ENCODE peak calls at places on chromosomes 12 and 14, in ten cellular contexts. C is upper lobe of left lung, N is PC-3, X is astrocyte, P is right lobe of liver, L is heart left ventricle, M is stomach, T is pancreas, Z is ascending aorta, K is adrenal gland. U is an unnamed sample.

GRCh38 chr14:52023518-52023917 is 34.2 kb downstream of the RTRAF start:
- DNase-seq in C (no peak), N (peak; percentile 72), X (peak; percentile 83), P (no peak), L (no peak), M (no peak), T (no peak), Z (no peak), K (no peak), U (no peak)

GRCh38 chr12:107512391-107512790 is 173.2 kb upstream of the PWP1 start:
- DNase-seq in C (no peak), N (no peak), X (peak; percentile 34), P (no peak), L (no peak), M (no peak), T (no peak), Z (no peak), K (no peak), U (no peak)

GRCh38 chr14:105059035-105059916 is 6.0 kb downstream of the GPR132 start:
- DNase-seq in C (peak; percentile 88), N (no peak), X (no peak), P (peak; percentile 48), L (no peak), M (no peak), T (no peak), Z (no peak), K (no peak), U (peak; percentile 48)

GRCh38 chr12:132424118-132424438 is 65.9 kb upstream of the FBRSL1 start:
- DNase-seq in C (no peak), N (no peak), X (no peak), P (no peak), L (no peak), M (no peak), T (no peak), Z (no peak), K (no peak), U (no peak)

GRCh38 chr12:46891306-46891705 is 65.5 kb upstream of the SLC38A4 start:
- DNase-seq in C (no peak), N (peak; percentile 24), X (peak; percentile 34), P (no peak), L (peak; percentile 24), M (no peak), T (no peak), Z (no peak), K (no peak), U (no peak)

GRCh38 chr14:87139299-87139698 is 853.7 kb downstream of the GALC start:
- DNase-seq in C (no peak), N (no peak), X (peak; percentile 76), P (no peak), L (no peak), M (no peak), T (no peak), Z (no peak), K (no peak), U (no peak)

GRCh38 chr12:47164730-47165439 is 85.1 kb upstream of the AMIGO2 start:
- DNase-seq in C (no peak), N (peak; percentile 21), X (peak; percentile 81), P (no peak), L (no peak), M (no peak), T (no peak), Z (no peak), K (no peak), U (no peak)

GRCh38 chr12:124445121-124445718 is 122.2 kb downstream of the NCOR2 start:
- DNase-seq in C (no peak), N (no peak), X (no peak), P (no peak), L (no peak), M (no peak), T (no peak), Z (no peak), K (no peak), U (peak; percentile 13)

GRCh38 chr12:20268121-20268732 is 100.1 kb upstream of the PDE3A start:
- DNase-seq in C (no peak), N (peak; percentile 41), X (peak; percentile 56), P (no peak), L (no peak), M (no peak), T (no peak), Z (no peak), K (no peak), U (no peak)

GRCh38 chr14:50804181-50804721 is 26.7 kb downstream of the NIN start:
- DNase-seq in C (no peak), N (no peak), X (peak; percentile 84), P (no peak), L (no peak), M (no peak), T (no peak), Z (no peak), K (no peak), U (no peak)

GRCh38 chr14:29243355-29243754 is 476.8 kb downstream of the FOXG1 start:
- DNase-seq in C (no peak), N (no peak), X (peak; percentile 79), P (no peak), L (no peak), M (no peak), T (no peak), Z (no peak), K (no peak), U (no peak)

GRCh38 chr12:13343380-13343779 is 146.9 kb downstream of the EMP1 start:
- DNase-seq in C (no peak), N (peak; percentile 63), X (peak; percentile 14), P (no peak), L (no peak), M (no peak), T (no peak), Z (no peak), K (no peak), U (no peak)

GRCh38 chr12:109244043-109244442 is 65.0 kb downstream of the FOXN4 start:
- DNase-seq in C (no peak), N (no peak), X (no peak), P (no peak), L (no peak), M (no peak), T (no peak), Z (no peak), K (no peak), U (no peak)

GRCh38 chr12:41205070-41205715 is 17.1 kb downstream of the PDZRN4 start:
- DNase-seq in C (no peak), N (no peak), X (no peak), P (no peak), L (no peak), M (no peak), T (no peak), Z (no peak), K (no peak), U (no peak)

GRCh38 chr14:23588884-23589598 is 10.5 kb upstream of the JPH4 start:
- DNase-seq in C (peak; percentile 91), N (peak; percentile 87), X (peak; percentile 71), P (peak; percentile 96), L (peak; percentile 87), M (peak; percentile 96), T (peak; percentile 96), Z (peak; percentile 32), K (peak; percentile 95), U (peak; percentile 86)

GRCh38 chr12:122732170-122732569 is 1.5 kb upstream of the HCAR1 start:
- DNase-seq in C (no peak), N (peak; percentile 33), X (no peak), P (no peak), L (no peak), M (no peak), T (no peak), Z (no peak), K (no peak), U (no peak)

GRCh38 chr14:103696027-103696402 is 19.2 kb downstream of the XRCC3 start:
- DNase-seq in C (no peak), N (no peak), X (no peak), P (no peak), L (peak; percentile 10), M (no peak), T (no peak), Z (no peak), K (peak; percentile 12), U (peak; percentile 12)

GRCh38 chr14:100434033-100434601 is 111.0 kb downstream of the SLC25A47 start:
- DNase-seq in C (no peak), N (no peak), X (no peak), P (no peak), L (no peak), M (no peak), T (no peak), Z (no peak), K (no peak), U (no peak)

GRCh38 chr14:104554088-104554607 is 25.4 kb upstream of the C14orf180 start:
- DNase-seq in C (no peak), N (no peak), X (no peak), P (peak; percentile 33), L (peak; percentile 18), M (no peak), T (no peak), Z (no peak), K (peak; percentile 8), U (peak; percentile 11)

GRCh38 chr12:129607293-129607692 is 296.5 kb downstream of the TMEM132D start:
- DNase-seq in C (no peak), N (no peak), X (peak; percentile 91), P (no peak), L (no peak), M (no peak), T (no peak), Z (no peak), K (peak; percentile 16), U (no peak)
- H3K9me3 ChIP-seq in C (no peaks in the 10 kb centered on the region), N (no peaks in the 10 kb centered on the region), X (no peaks in the 10 kb centered on the region), P (no peaks in the 10 kb centered on the region), L (no peaks in the 10 kb centered on the region), M (no peaks in the 10 kb centered on the region), T (no peaks in the 10 kb centered on the region), Z (no peaks in the 10 kb centered on the region), K (no peaks in the 10 kb centered on the region), U (peaks cover 8% of the 10 kb centered on the region)

GRCh38 chr12:14928946-14929345 is 9.4 kb downstream of the ERP27 start:
- DNase-seq in C (peak; percentile 38), N (peak; percentile 89), X (peak; percentile 18), P (no peak), L (no peak), M (no peak), T (no peak), Z (no peak), K (no peak), U (no peak)
- H3K4me3 ChIP-seq in C (no peak overlapping the region), N (peak overlapping the region; percentile 42), X (no peak overlapping the region), P (no peak overlapping the region), L (no peak overlapping the region), M (peak overlapping the region; percentile 11), T (no peak overlapping the region), Z (peak overlapping the region; percentile 11), K (no peak overlapping the region), U (no peak overlapping the region)

GRCh38 chr12:57368349-57369095 is 62.3 kb downstream of the R3HDM2 start:
- DNase-seq in C (no peak), N (no peak), X (no peak), P (no peak), L (no peak), M (no peak), T (no peak), Z (no peak), K (no peak), U (no peak)
- TF ChIP-seq CTCF in C (peak; percentile 5), N (no peak), X (no peak), P (no peak), L (no peak), M (no peak), T (no peak), Z (no peak), K (no peak), U (no peak)

DNA sequence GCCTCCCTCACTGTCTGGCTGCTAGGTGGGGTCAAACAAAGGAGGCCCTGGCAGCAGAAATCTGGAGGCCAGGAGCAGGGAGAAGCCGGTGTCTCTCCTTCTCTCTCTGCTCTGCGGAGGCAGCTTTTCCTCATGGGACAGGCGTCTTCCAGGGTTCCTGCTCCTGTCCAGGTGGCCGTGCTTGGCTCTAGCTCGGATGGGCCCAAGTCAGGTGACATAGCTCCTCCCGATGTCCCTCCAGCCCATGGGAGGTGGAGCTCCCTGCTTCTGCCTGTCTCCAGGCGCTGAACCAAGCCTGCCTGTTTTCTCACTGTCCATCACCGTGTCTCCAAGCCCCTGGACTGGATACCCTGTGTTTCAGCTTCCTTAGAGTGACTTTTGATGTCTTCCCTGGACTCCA is 30.4 kb upstream of the FZD10 start:
- DNase-seq in C (no peak), N (no peak), X (no peak), P (no peak), L (no peak), M (no peak), T (no peak), Z (no peak), K (no peak), U (no peak)
- H3K9me3 ChIP-seq in C (no peaks in the 10 kb centered on the region), N (no peaks in the 10 kb centered on the region), X (peaks cover 9% of the 10 kb centered on the region), P (no peaks in the 10 kb centered on the region), L (no peaks in the 10 kb centered on the region), M (no peaks in the 10 kb centered on the region), T (no peaks in the 10 kb centered on the region), Z (no peaks in the 10 kb centered on the region), K (no peaks in the 10 kb centered on the region), U (peaks cover 9% of the 10 kb centered on the region)

U was measured in left ventricle myocardium inferior.